ENCODE peak calls at places on chromosome 2, in six cellular contexts. H is H1, N is HepG2, K is WTC11, L is K562, W is endothelial cell of umbilical vein. S is an unnamed sample.

GRCh38 chr2:42792583-42793313 is at the start of gene HAAO:
- DNase-seq in L (no peak), N (peak), H (peak), K (peak), W (peak), S (no peak)

GRCh38 chr2:237178396-237178795 is 92.7 kb downstream of the COPS8 start:
- DNase-seq in W (no peak), L (no peak), H (no peak), N (no peak), K (no peak), S (peak)

GRCh38 chr2:44964704-44965343 is 23.3 kb downstream of the SIX3 start:
- DNase-seq in N (no peak), H (peak), W (no peak), L (peak), K (peak), S (no peak)

GRCh38 chr2:24456610-24457556 is 34.2 kb upstream of the NCOA1 start:
- DNase-seq in H (no peak), W (peak), K (no peak), L (peak), N (no peak), S (peak)

GRCh38 chr2:205768341-205768740 is 86.0 kb downstream of the NRP2 start:
- DNase-seq in L (no peak), K (no peak), H (no peak), W (no peak), N (no peak), S (no peak)

GRCh38 chr2:121089005-121089510 is 195.9 kb downstream of the TFCP2L1 start:
- DNase-seq in N (no peak), K (no peak), W (no peak), H (no peak), L (no peak), S (no peak)

GRCh38 chr2:98552499-98553179 is 55.7 kb downstream of the COA5 start:
- DNase-seq in N (no peak), H (no peak), L (no peak), K (no peak), W (no peak), S (no peak)

GRCh38 chr2:213036836-213037235 is 114.6 kb downstream of the IKZF2 start:
- DNase-seq in N (no peak), W (no peak), H (no peak), K (no peak), L (no peak), S (no peak)

GRCh38 chr2:211455225-211455841 is 898.9 kb downstream of the CPS1 start:
- DNase-seq in W (peak), N (peak), L (peak), K (peak), H (no peak), S (peak)

GRCh38 chr2:2828774-2829368 is 497.8 kb upstream of the MYT1L start:
- DNase-seq in N (no peak), W (no peak), H (peak), K (no peak), L (no peak), S (no peak)

GRCh38 chr2:227817940-227818568 is 4.4 kb downstream of the CCL20 start:
- DNase-seq in N (peak), W (peak), K (peak), L (no peak), H (no peak), S (peak)

GRCh38 chr2:194867328-194867727 is 789.7 kb upstream of the SLC39A10 start:
- DNase-seq in H (no peak), L (no peak), W (peak), N (no peak), K (no peak), S (peak)

GRCh38 chr2:204670756-204671155 is 125.5 kb downstream of the PARD3B start:
- DNase-seq in L (no peak), H (no peak), K (no peak), W (no peak), N (no peak), S (no peak)

GRCh38 chr2:108403494-108403893 is 25.7 kb downstream of the SULT1C4 start:
- DNase-seq in K (peak), N (no peak), H (peak), L (no peak), W (no peak), S (no peak)

GRCh38 chr2:196549052-196549451 is 90.5 kb upstream of the CCDC150 start:
- DNase-seq in W (no peak), N (no peak), H (no peak), L (no peak), K (no peak), S (no peak)

GRCh38 chr2:235116885-235117492 is 165.2 kb downstream of the SH3BP4 start:
- DNase-seq in W (peak), L (peak), H (no peak), K (no peak), N (peak), S (peak)

GRCh38 chr2:224520064-224520463 is 65.1 kb downstream of the CUL3 start:
- DNase-seq in N (peak), K (no peak), H (no peak), L (no peak), W (no peak), S (no peak)

GRCh38 chr2:30437809-30438548 is 9.1 kb upstream of the LCLAT1 start:
- DNase-seq in W (peak), K (no peak), H (no peak), L (peak), N (no peak), S (no peak)

GRCh38 chr2:30433902-30434301 is 13.1 kb upstream of the LCLAT1 start:
- DNase-seq in K (no peak), W (peak), L (no peak), H (no peak), N (peak), S (no peak)

GRCh38 chr2:30439879-30440278 is 7.2 kb upstream of the LCLAT1 start:
- DNase-seq in H (no peak), L (no peak), N (no peak), K (no peak), W (no peak), S (no peak)

GRCh38 chr2:30434708-30435107 is 12.3 kb upstream of the LCLAT1 start:
- DNase-seq in N (no peak), W (no peak), H (no peak), L (no peak), K (no peak), S (no peak)

GRCh38 chr2:30436859-30437435 is 10.1 kb upstream of the LCLAT1 start:
- DNase-seq in K (no peak), W (peak), H (no peak), N (no peak), L (no peak), S (no peak)
- TF ChIP-seq JUN in K (no peak), W (peak), H (no peak), N (no peak), L (no peak), S (no peak)

DNA sequence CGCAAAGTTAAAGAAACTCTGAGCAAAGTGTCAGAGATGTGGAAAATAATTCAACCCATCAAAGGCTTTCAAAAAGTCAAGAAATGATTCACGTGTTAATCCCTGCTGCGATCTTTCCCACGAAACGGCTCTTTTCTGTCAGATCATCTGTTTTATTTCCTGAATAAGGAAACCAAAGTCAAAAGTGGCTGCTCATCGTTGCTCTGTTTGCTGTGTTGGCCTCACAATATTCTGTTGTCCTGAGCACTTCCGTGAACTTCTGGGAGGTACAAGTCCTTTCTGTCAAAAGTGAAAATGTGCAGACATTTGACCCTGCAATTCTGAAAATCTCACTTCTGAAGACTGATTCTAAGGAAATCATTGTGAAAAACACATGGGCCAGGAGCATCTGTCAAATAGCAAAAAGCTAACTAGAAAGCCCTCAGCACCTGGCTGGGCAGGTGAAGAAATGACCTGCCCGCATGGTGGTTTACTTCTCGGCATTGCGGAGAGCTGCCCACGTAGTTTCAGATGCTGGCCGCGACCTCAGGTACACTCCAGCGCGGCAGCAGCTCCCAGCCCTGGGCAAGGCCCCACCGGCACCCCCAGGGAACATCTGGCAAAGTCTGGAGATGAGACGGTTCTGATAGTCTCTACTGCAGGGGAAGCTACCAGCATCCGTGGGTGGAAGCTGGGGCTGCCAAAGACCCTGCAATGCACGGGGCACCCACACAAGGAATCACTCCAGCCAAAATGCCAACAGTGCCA is 31.9 kb upstream of the GPC1 start:
- DNase-seq in K (no peak), N (no peak), W (no peak), H (peak), L (no peak), S (no peak)
- TF ChIP-seq JUN in K (no peak), N (no peak), W (no peak), H (no peak), L (no peak), S (no peak)

GRCh38 chr2:182951948-182952663 is 85.7 kb upstream of the FRZB start:
- DNase-seq in W (no peak), H (no peak), L (no peak), N (no peak), K (no peak), S (no peak)

GRCh38 chr2:182949572-182950189 is 83.2 kb upstream of the FRZB start:
- DNase-seq in K (no peak), W (peak), N (no peak), L (peak), H (no peak), S (peak)

GRCh38 chr2:182946949-182947348 is 80.5 kb upstream of the FRZB start:
- DNase-seq in W (peak), K (no peak), N (no peak), L (peak), H (no peak), S (no peak)

GRCh38 chr2:182950546-182950945 is 84.1 kb upstream of the FRZB start:
- DNase-seq in L (no peak), K (no peak), W (no peak), H (no peak), N (no peak), S (no peak)

DNA sequence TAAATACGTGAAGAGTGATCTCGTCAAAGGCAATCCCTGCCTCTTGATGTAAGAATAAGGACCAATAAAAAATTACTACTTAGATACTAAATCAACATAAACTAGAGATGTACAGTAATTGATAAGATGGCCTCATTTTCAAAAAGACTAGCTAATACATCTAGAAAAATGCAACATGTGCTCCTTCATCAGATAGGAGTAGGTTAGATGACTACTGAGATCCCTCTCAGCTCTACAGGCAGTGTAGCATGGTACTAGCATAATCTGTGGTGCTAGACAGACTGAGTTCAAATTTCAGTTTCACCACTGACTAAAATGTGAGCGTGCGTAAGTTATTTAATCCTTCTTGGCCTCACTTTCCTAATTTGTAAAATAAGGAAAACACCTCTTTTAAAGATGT is 82.6 kb upstream of the FRZB start:
- DNase-seq in L (peak), W (no peak), H (no peak), K (no peak), N (no peak), S (no peak)
- TF ChIP-seq JUN in L (no peak), W (no peak), H (no peak), K (no peak), N (no peak), S (no peak)

GRCh38 chr2:30721668-30722647 is 85.3 kb downstream of the CAPN13 start:
- DNase-seq in K (no peak), L (no peak), N (no peak), W (no peak), H (peak), S (no peak)
- TF ChIP-seq JUN in K (no peak), L (no peak), N (no peak), W (no peak), H (no peak), S (no peak)

DNA sequence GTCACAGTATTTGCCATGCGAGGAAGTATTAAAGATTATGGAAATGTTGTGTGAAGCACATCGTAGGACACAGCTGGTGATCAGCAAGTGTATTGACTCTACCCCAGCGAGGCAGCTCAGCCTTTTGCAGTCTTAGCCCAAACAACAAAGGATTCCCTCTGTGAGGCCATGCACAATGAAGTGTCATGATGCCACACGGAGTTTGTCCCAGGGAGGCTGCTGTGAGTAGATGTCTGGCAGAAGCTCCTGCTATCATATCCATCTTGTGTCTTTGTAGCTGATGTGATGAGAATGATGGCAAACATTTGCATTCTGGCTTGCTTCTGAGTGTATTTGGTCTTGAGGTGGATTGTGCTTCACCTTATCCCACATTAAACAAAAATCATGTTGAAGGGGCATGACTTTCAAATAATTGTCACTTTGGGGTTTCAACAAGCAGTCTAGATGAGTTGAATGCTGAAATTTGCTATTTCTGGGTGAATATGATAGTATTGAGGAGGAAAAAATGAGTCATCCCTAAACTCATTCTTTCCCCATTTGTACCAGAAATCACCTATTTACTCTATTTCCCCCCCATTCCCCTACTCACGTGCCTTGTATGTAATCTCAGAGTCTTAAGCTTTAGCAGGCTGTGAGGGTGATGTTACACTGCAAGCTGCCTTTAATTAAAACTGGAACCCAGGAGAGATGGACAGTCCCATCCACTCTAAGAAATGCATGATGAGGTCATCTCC is 273.5 kb downstream of the RNF144A start:
- DNase-seq in N (no peak), L (no peak), W (no peak), K (no peak), H (no peak), S (no peak)
- TF ChIP-seq JUN in N (no peak), L (no peak), W (no peak), K (no peak), H (no peak), S (no peak)

DNA sequence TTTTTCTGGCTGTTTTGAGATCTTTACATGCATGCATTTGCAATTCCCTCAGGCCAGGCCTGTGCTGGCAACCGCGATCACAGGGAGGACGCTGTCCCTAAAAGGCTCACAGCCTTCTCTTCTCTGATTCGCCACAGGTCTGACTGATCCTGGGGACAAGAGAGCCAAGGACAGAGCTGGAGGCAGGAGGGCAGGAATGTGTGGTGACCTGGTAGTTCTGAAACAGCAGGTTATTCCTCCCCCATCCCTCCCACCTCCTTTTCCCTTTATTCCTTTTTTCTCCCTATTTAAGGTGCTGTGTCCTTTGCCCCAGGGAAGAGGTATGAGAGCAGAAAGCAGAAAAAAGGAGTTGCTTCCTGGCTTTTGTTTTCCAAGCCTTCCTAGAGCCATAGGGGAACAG is 21.9 kb downstream of the TMEM177 start:
- DNase-seq in K (peak), N (no peak), H (no peak), W (no peak), L (no peak), S (no peak)
- TF ChIP-seq JUN in K (no peak), N (no peak), H (no peak), W (no peak), L (no peak), S (no peak)

GRCh38 chr2:10269291-10269690 is 33.4 kb upstream of the HPCAL1 start:
- DNase-seq in L (no peak), K (peak), N (no peak), H (no peak), W (no peak), S (no peak)
- TF ChIP-seq JUN in L (no peak), K (no peak), N (no peak), H (no peak), W (no peak), S (no peak)

GRCh38 chr2:53987336-53987921 is 16.6 kb upstream of the PSME4 start:
- DNase-seq in L (no peak), N (peak), W (peak), H (no peak), K (no peak), S (no peak)
- TF ChIP-seq JUN in L (no peak), N (no peak), W (no peak), H (no peak), K (no peak), S (no peak)

GRCh38 chr2:18149660-18150246 is 271.3 kb downstream of the KCNS3 start:
- DNase-seq in H (no peak), W (peak), K (no peak), N (peak), L (peak), S (peak)
- TF ChIP-seq JUN in H (no peak), W (no peak), K (no peak), N (no peak), L (no peak), S (no peak)

S was measured in A549.